ENCODE peak calls at places on chromosomes 2 and 18, in ten cellular contexts. One of them, this sample, is unnamed.

GRCh38 chr2:240468300-240469238 is 33.1 kb downstream of the GPC1 start:
- DNase-seq in breast epithelium: peak; percentile 46
- DNase-seq in CD8-positive, alpha-beta T cell: peak; percentile 3
- DNase-seq in ovary: peak; percentile 25
- DNase-seq in left ventricle myocardium inferior: no peak
- DNase-seq in endothelial cell of umbilical vein: no peak
- DNase-seq in K562: no peak
- DNase-seq in uterus: no peak
- DNase-seq in transverse colon: peak; percentile 4
- DNase-seq in colonic mucosa: peak; percentile 10
- DNase-seq in this sample: peak; percentile 2

GRCh38 chr2:171150694-171151285 is 9.9 kb downstream of the TLK1 start:
- DNase-seq in uterus: no peak
- DNase-seq in left ventricle myocardium inferior: no peak
- DNase-seq in endothelial cell of umbilical vein: no peak
- DNase-seq in colonic mucosa: no peak
- DNase-seq in breast epithelium: no peak
- DNase-seq in ovary: no peak
- DNase-seq in transverse colon: no peak
- DNase-seq in K562: no peak
- DNase-seq in CD8-positive, alpha-beta T cell: no peak
- DNase-seq in this sample: no peak

GRCh38 chr2:85264471-85264870 is 63.3 kb downstream of the TGOLN2 start:
- DNase-seq in uterus: no peak
- DNase-seq in K562: no peak
- DNase-seq in breast epithelium: no peak
- DNase-seq in ovary: no peak
- DNase-seq in left ventricle myocardium inferior: no peak
- DNase-seq in colonic mucosa: no peak
- DNase-seq in endothelial cell of umbilical vein: peak; percentile 54
- DNase-seq in CD8-positive, alpha-beta T cell: no peak
- DNase-seq in transverse colon: no peak
- DNase-seq in this sample: no peak

GRCh38 chr2:174692256-174692830 is 71.9 kb downstream of the CHRNA1 start:
- DNase-seq in breast epithelium: no peak
- DNase-seq in transverse colon: no peak
- DNase-seq in endothelial cell of umbilical vein: no peak
- DNase-seq in K562: no peak
- DNase-seq in left ventricle myocardium inferior: no peak
- DNase-seq in colonic mucosa: no peak
- DNase-seq in CD8-positive, alpha-beta T cell: no peak
- DNase-seq in ovary: no peak
- DNase-seq in uterus: no peak
- DNase-seq in this sample: no peak

GRCh38 chr2:95158441-95158840 is 1.2 kb downstream of the ZNF514 start:
- DNase-seq in K562: peak; percentile 27
- DNase-seq in transverse colon: peak; percentile 25
- DNase-seq in breast epithelium: no peak
- DNase-seq in uterus: no peak
- DNase-seq in endothelial cell of umbilical vein: no peak
- DNase-seq in CD8-positive, alpha-beta T cell: no peak
- DNase-seq in colonic mucosa: peak; percentile 32
- DNase-seq in ovary: no peak
- DNase-seq in left ventricle myocardium inferior: no peak
- DNase-seq in this sample: no peak

GRCh38 chr18:79525556-79526467 is 130.1 kb downstream of the NFATC1 start:
- DNase-seq in endothelial cell of umbilical vein: peak; percentile 36
- DNase-seq in K562: no peak
- DNase-seq in left ventricle myocardium inferior: peak; percentile 72
- DNase-seq in transverse colon: peak; percentile 28
- DNase-seq in breast epithelium: peak; percentile 75
- DNase-seq in uterus: peak; percentile 12
- DNase-seq in ovary: peak; percentile 81
- DNase-seq in CD8-positive, alpha-beta T cell: peak; percentile 5
- DNase-seq in colonic mucosa: no peak
- DNase-seq in this sample: peak; percentile 82

GRCh38 chr18:55100817-55101457 is 141.7 kb upstream of the CCDC68 start:
- DNase-seq in colonic mucosa: no peak
- DNase-seq in ovary: no peak
- DNase-seq in CD8-positive, alpha-beta T cell: no peak
- DNase-seq in left ventricle myocardium inferior: no peak
- DNase-seq in transverse colon: no peak
- DNase-seq in breast epithelium: no peak
- DNase-seq in endothelial cell of umbilical vein: peak; percentile 64
- DNase-seq in K562: no peak
- DNase-seq in uterus: no peak
- DNase-seq in this sample: no peak

GRCh38 chr2:212227755-212228154 is 310.8 kb downstream of the ERBB4 start:
- DNase-seq in breast epithelium: no peak
- DNase-seq in left ventricle myocardium inferior: no peak
- DNase-seq in uterus: no peak
- DNase-seq in CD8-positive, alpha-beta T cell: no peak
- DNase-seq in ovary: no peak
- DNase-seq in K562: no peak
- DNase-seq in transverse colon: no peak
- DNase-seq in endothelial cell of umbilical vein: peak; percentile 59
- DNase-seq in colonic mucosa: no peak
- DNase-seq in this sample: peak; percentile 76

GRCh38 chr18:35717182-35717581 is 135.6 kb downstream of the GALNT1 start:
- DNase-seq in endothelial cell of umbilical vein: no peak
- DNase-seq in uterus: no peak
- DNase-seq in ovary: no peak
- DNase-seq in colonic mucosa: no peak
- DNase-seq in CD8-positive, alpha-beta T cell: no peak
- DNase-seq in breast epithelium: no peak
- DNase-seq in transverse colon: no peak
- DNase-seq in K562: no peak
- DNase-seq in left ventricle myocardium inferior: no peak
- DNase-seq in this sample: no peak

GRCh38 chr2:159211447-159212396 is 74.8 kb downstream of the WDSUB1 start:
- DNase-seq in transverse colon: no peak
- DNase-seq in breast epithelium: no peak
- DNase-seq in uterus: no peak
- DNase-seq in endothelial cell of umbilical vein: no peak
- DNase-seq in K562: no peak
- DNase-seq in colonic mucosa: no peak
- DNase-seq in ovary: no peak
- DNase-seq in left ventricle myocardium inferior: no peak
- DNase-seq in CD8-positive, alpha-beta T cell: no peak
- DNase-seq in this sample: no peak

GRCh38 chr2:38146302-38146916 is 70.5 kb upstream of the CYP1B1 start:
- DNase-seq in CD8-positive, alpha-beta T cell: no peak
- DNase-seq in colonic mucosa: no peak
- DNase-seq in endothelial cell of umbilical vein: peak; percentile 65
- DNase-seq in ovary: peak; percentile 42
- DNase-seq in uterus: peak; percentile 60
- DNase-seq in K562: peak; percentile 62
- DNase-seq in transverse colon: peak; percentile 18
- DNase-seq in breast epithelium: no peak
- DNase-seq in left ventricle myocardium inferior: peak; percentile 50
- DNase-seq in this sample: no peak

GRCh38 chr2:119126650-119127049 is 31.9 kb downstream of the C1QL2 start:
- DNase-seq in K562: peak; percentile 81
- DNase-seq in CD8-positive, alpha-beta T cell: peak; percentile 29
- DNase-seq in colonic mucosa: peak; percentile 32
- DNase-seq in ovary: no peak
- DNase-seq in left ventricle myocardium inferior: peak; percentile 24
- DNase-seq in uterus: no peak
- DNase-seq in breast epithelium: no peak
- DNase-seq in transverse colon: peak; percentile 37
- DNase-seq in endothelial cell of umbilical vein: no peak
- DNase-seq in this sample: no peak

GRCh38 chr2:85446296-85447221 is 28.0 kb downstream of the SH2D6 start:
- DNase-seq in ovary: no peak
- DNase-seq in CD8-positive, alpha-beta T cell: no peak
- DNase-seq in K562: no peak
- DNase-seq in breast epithelium: no peak
- DNase-seq in colonic mucosa: no peak
- DNase-seq in transverse colon: no peak
- DNase-seq in left ventricle myocardium inferior: no peak
- DNase-seq in uterus: no peak
- DNase-seq in endothelial cell of umbilical vein: no peak
- DNase-seq in this sample: no peak

GRCh38 chr2:54768772-54769428 is 45.4 kb downstream of the EML6 start:
- DNase-seq in ovary: no peak
- DNase-seq in breast epithelium: no peak
- DNase-seq in K562: no peak
- DNase-seq in left ventricle myocardium inferior: no peak
- DNase-seq in CD8-positive, alpha-beta T cell: no peak
- DNase-seq in transverse colon: no peak
- DNase-seq in endothelial cell of umbilical vein: peak; percentile 6
- DNase-seq in uterus: no peak
- DNase-seq in colonic mucosa: no peak
- DNase-seq in this sample: no peak

GRCh38 chr2:132850688-132851087 is 180.7 kb upstream of the LYPD1 start:
- DNase-seq in left ventricle myocardium inferior: no peak
- DNase-seq in endothelial cell of umbilical vein: no peak
- DNase-seq in CD8-positive, alpha-beta T cell: no peak
- DNase-seq in breast epithelium: no peak
- DNase-seq in K562: no peak
- DNase-seq in uterus: no peak
- DNase-seq in transverse colon: no peak
- DNase-seq in ovary: no peak
- DNase-seq in colonic mucosa: no peak
- DNase-seq in this sample: no peak

GRCh38 chr2:3249477-3249962 is 128.1 kb downstream of the EIPR1 start:
- DNase-seq in K562: no peak
- DNase-seq in colonic mucosa: no peak
- DNase-seq in CD8-positive, alpha-beta T cell: no peak
- DNase-seq in uterus: no peak
- DNase-seq in ovary: no peak
- DNase-seq in breast epithelium: no peak
- DNase-seq in left ventricle myocardium inferior: no peak
- DNase-seq in endothelial cell of umbilical vein: no peak
- DNase-seq in transverse colon: no peak
- DNase-seq in this sample: no peak

GRCh38 chr2:134465706-134466105 is 211.8 kb downstream of the MGAT5 start:
- DNase-seq in uterus: no peak
- DNase-seq in left ventricle myocardium inferior: no peak
- DNase-seq in breast epithelium: no peak
- DNase-seq in colonic mucosa: peak; percentile 3
- DNase-seq in transverse colon: no peak
- DNase-seq in endothelial cell of umbilical vein: no peak
- DNase-seq in K562: no peak
- DNase-seq in CD8-positive, alpha-beta T cell: no peak
- DNase-seq in ovary: no peak
- DNase-seq in this sample: no peak

GRCh38 chr18:58202406-58202730 is 158.3 kb downstream of the NEDD4L start:
- DNase-seq in CD8-positive, alpha-beta T cell: no peak
- DNase-seq in ovary: no peak
- DNase-seq in transverse colon: peak; percentile 46
- DNase-seq in endothelial cell of umbilical vein: no peak
- DNase-seq in K562: peak; percentile 23
- DNase-seq in left ventricle myocardium inferior: no peak
- DNase-seq in breast epithelium: peak; percentile 74
- DNase-seq in uterus: peak; percentile 36
- DNase-seq in colonic mucosa: peak; percentile 67
- DNase-seq in this sample: peak; percentile 42

GRCh38 chr2:202452744-202453143 is 76.6 kb downstream of the BMPR2 start:
- DNase-seq in uterus: no peak
- DNase-seq in ovary: no peak
- DNase-seq in colonic mucosa: no peak
- DNase-seq in breast epithelium: no peak
- DNase-seq in transverse colon: no peak
- DNase-seq in endothelial cell of umbilical vein: no peak
- DNase-seq in left ventricle myocardium inferior: no peak
- DNase-seq in K562: no peak
- DNase-seq in CD8-positive, alpha-beta T cell: no peak
- DNase-seq in this sample: no peak

GRCh38 chr2:71402427-71402826 is 50.9 kb upstream of the DYSF start:
- DNase-seq in transverse colon: no peak
- DNase-seq in K562: no peak
- DNase-seq in left ventricle myocardium inferior: no peak
- DNase-seq in CD8-positive, alpha-beta T cell: no peak
- DNase-seq in colonic mucosa: no peak
- DNase-seq in uterus: no peak
- DNase-seq in ovary: no peak
- DNase-seq in breast epithelium: no peak
- DNase-seq in endothelial cell of umbilical vein: no peak
- DNase-seq in this sample: no peak
- H3K36me3 ChIP-seq in transverse colon: no peaks in the 10 kb centered on the region
- H3K36me3 ChIP-seq in K562: peaks cover 93% of the 10 kb centered on the region
- H3K36me3 ChIP-seq in left ventricle myocardium inferior: peaks cover 97% of the 10 kb centered on the region
- H3K36me3 ChIP-seq in CD8-positive, alpha-beta T cell: peaks cover 28% of the 10 kb centered on the region
- H3K36me3 ChIP-seq in colonic mucosa: no peaks in the 10 kb centered on the region
- H3K36me3 ChIP-seq in uterus: no peaks in the 10 kb centered on the region
- H3K36me3 ChIP-seq in ovary: no peaks in the 10 kb centered on the region
- H3K36me3 ChIP-seq in breast epithelium: peaks cover 8% of the 10 kb centered on the region
- H3K36me3 ChIP-seq in endothelial cell of umbilical vein: peaks cover 8% of the 10 kb centered on the region
- H3K36me3 ChIP-seq in this sample: no peaks in the 10 kb centered on the region

GRCh38 chr2:65620524-65620923 is 188.1 kb upstream of the SPRED2 start:
- DNase-seq in transverse colon: no peak
- DNase-seq in ovary: no peak
- DNase-seq in K562: no peak
- DNase-seq in colonic mucosa: no peak
- DNase-seq in breast epithelium: no peak
- DNase-seq in CD8-positive, alpha-beta T cell: no peak
- DNase-seq in uterus: no peak
- DNase-seq in left ventricle myocardium inferior: no peak
- DNase-seq in endothelial cell of umbilical vein: no peak
- DNase-seq in this sample: no peak
- TF ChIP-seq CTCF in transverse colon: no peak
- TF ChIP-seq CTCF in ovary: no peak
- TF ChIP-seq CTCF in K562: no peak
- TF ChIP-seq CTCF in colonic mucosa: no peak
- TF ChIP-seq CTCF in breast epithelium: no peak
- TF ChIP-seq CTCF in CD8-positive, alpha-beta T cell: no peak
- TF ChIP-seq CTCF in uterus: peak; percentile 41
- TF ChIP-seq CTCF in left ventricle myocardium inferior: no peak
- TF ChIP-seq CTCF in endothelial cell of umbilical vein: no peak
- TF ChIP-seq CTCF in this sample: no peak

DNA sequence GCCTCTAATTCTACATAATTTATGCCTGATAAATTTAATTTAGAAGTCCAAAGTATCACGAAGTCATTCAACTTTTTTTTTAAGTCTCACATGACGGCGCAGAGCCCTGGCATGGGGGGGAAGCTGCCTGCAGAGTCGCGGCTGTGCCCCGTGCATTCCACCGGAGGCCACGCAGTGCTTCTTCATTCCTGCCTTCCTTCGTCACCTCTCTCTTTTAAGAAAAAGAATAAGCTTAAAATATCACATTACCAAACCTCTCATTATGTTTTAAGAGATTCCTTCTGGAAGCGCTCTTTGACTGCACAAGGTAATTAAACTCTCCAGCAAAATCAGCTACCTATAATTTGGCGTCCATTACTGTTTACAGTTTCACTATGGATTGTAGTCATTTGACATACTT is 20.3 kb upstream of the KIDINS220 start:
- DNase-seq in colonic mucosa: no peak
- DNase-seq in transverse colon: no peak
- DNase-seq in endothelial cell of umbilical vein: no peak
- DNase-seq in left ventricle myocardium inferior: no peak
- DNase-seq in uterus: no peak
- DNase-seq in K562: no peak
- DNase-seq in CD8-positive, alpha-beta T cell: no peak
- DNase-seq in ovary: no peak
- DNase-seq in breast epithelium: no peak
- DNase-seq in this sample: no peak
- H3K27ac ChIP-seq in colonic mucosa: no peak overlapping the region
- H3K27ac ChIP-seq in transverse colon: no peak overlapping the region
- H3K27ac ChIP-seq in endothelial cell of umbilical vein: no peak overlapping the region
- H3K27ac ChIP-seq in left ventricle myocardium inferior: no peak overlapping the region
- H3K27ac ChIP-seq in uterus: no peak overlapping the region
- H3K27ac ChIP-seq in K562: no peak overlapping the region
- H3K27ac ChIP-seq in CD8-positive, alpha-beta T cell: no peak overlapping the region
- H3K27ac ChIP-seq in ovary: no peak overlapping the region
- H3K27ac ChIP-seq in breast epithelium: no peak overlapping the region
- H3K27ac ChIP-seq in this sample: no peak overlapping the region

GRCh38 chr2:241686322-241686648 is 330 bp downstream of the DTYMK start:
- DNase-seq in transverse colon: no peak
- DNase-seq in left ventricle myocardium inferior: no peak
- DNase-seq in CD8-positive, alpha-beta T cell: no peak
- DNase-seq in K562: no peak
- DNase-seq in endothelial cell of umbilical vein: no peak
- DNase-seq in uterus: no peak
- DNase-seq in ovary: no peak
- DNase-seq in colonic mucosa: peak; percentile 29
- DNase-seq in breast epithelium: no peak
- DNase-seq in this sample: no peak
- H3K36me3 ChIP-seq in transverse colon: no peaks in the 10 kb centered on the region
- H3K36me3 ChIP-seq in left ventricle myocardium inferior: peaks cover 14% of the 10 kb centered on the region
- H3K36me3 ChIP-seq in CD8-positive, alpha-beta T cell: peaks cover 13% of the 10 kb centered on the region
- H3K36me3 ChIP-seq in K562: peaks cover 56% of the 10 kb centered on the region
- H3K36me3 ChIP-seq in endothelial cell of umbilical vein: peaks cover 15% of the 10 kb centered on the region
- H3K36me3 ChIP-seq in uterus: no peaks in the 10 kb centered on the region
- H3K36me3 ChIP-seq in ovary: no peaks in the 10 kb centered on the region
- H3K36me3 ChIP-seq in colonic mucosa: no peaks in the 10 kb centered on the region
- H3K36me3 ChIP-seq in breast epithelium: no peaks in the 10 kb centered on the region
- H3K36me3 ChIP-seq in this sample: no peaks in the 10 kb centered on the region

This sample was measured in prostate gland.